ENCODE peak calls at places on chromosome 21, in four cellular contexts. T is CD8-positive, alpha-beta memory T cell; M is A549; P is SJCRH30. B is an unnamed sample. For H3K4me1, the result is how much of the 10 kb centered on the place peaks cover.

GRCh38 chr21:39525129-39525528 is 73.4 kb downstream of the SH3BGR start:
- DNase-seq in T (no peak), M (no peak), P (no peak), B (no peak)

GRCh38 chr21:16983425-16983824 is 529.4 kb upstream of the CXADR start:
- DNase-seq in T (no peak), M (no peak), P (no peak), B (no peak)

GRCh38 chr21:28669331-28669730 is 323.3 kb downstream of the LTN1 start:
- DNase-seq in T (no peak), M (no peak), P (no peak), B (no peak)

GRCh38 chr21:36132691-36133090 is 2.2 kb upstream of the CBR3 start:
- DNase-seq in T (no peak), M (no peak), P (no peak), B (no peak)

GRCh38 chr21:8988696-8989095 is 1532.7 kb upstream of the TPTE start:
- DNase-seq in T (no peak), M (no peak), P (no peak), B (no peak)

GRCh38 chr21:41208946-41209345 is 41.0 kb downstream of the BACE2 start:
- DNase-seq in T (no peak), M (no peak), P (no peak), B (no peak)

GRCh38 chr21:41836166-41837015 is 42.8 kb downstream of the PRDM15 start:
- DNase-seq in T (no peak), M (no peak), P (no peak), B (no peak)

GRCh38 chr21:23887709-23888303 is 1719.5 kb downstream of the MRPL39 start:
- DNase-seq in T (peak), M (no peak), P (no peak), B (no peak)

GRCh38 chr21:37498664-37499063 is 132.1 kb downstream of the DYRK1A start:
- DNase-seq in T (no peak), M (no peak), P (no peak), B (no peak)

GRCh38 chr21:38958940-38959685 is 153.4 kb downstream of the ETS2 start:
- DNase-seq in T (no peak), M (no peak), P (no peak), B (peak)

GRCh38 chr21:22554690-22555316 is 1556.6 kb downstream of the NCAM2 start:
- DNase-seq in T (no peak), M (no peak), P (no peak), B (no peak)

GRCh38 chr21:44419679-44420078 is 35.6 kb upstream of the LRRC3 start:
- DNase-seq in T (no peak), M (no peak), P (no peak), B (no peak)

GRCh38 chr21:35850029-35850428 is 210.3 kb downstream of the SETD4 start:
- DNase-seq in T (no peak), M (no peak), P (no peak), B (no peak)

GRCh38 chr21:36563301-36563926 is 83.5 kb upstream of the CLDN14 start:
- DNase-seq in T (no peak), M (no peak), P (no peak), B (no peak)

GRCh38 chr21:41170442-41170841 is 2.5 kb downstream of the BACE2 start:
- DNase-seq in T (no peak), M (peak), P (no peak), B (no peak)

GRCh38 chr21:36791150-36791549 is 92.2 kb downstream of the SIM2 start:
- DNase-seq in T (no peak), M (no peak), P (no peak), B (no peak)

GRCh38 chr21:46621457-46622182 is 13.9 kb upstream of the PRMT2 start:
- DNase-seq in T (no peak), M (no peak), P (no peak), B (no peak)

GRCh38 chr21:29504751-29505321 is 206.1 kb downstream of the BACH1 start:
- DNase-seq in T (no peak), M (no peak), P (no peak), B (no peak)

GRCh38 chr21:20591294-20591693 is 406.9 kb upstream of the NCAM2 start:
- DNase-seq in T (no peak), M (no peak), P (no peak), B (no peak)

GRCh38 chr21:14673649-14674048 is 127.5 kb upstream of the SAMSN1 start:
- DNase-seq in T (no peak), M (no peak), P (no peak), B (no peak)

GRCh38 chr21:19607983-19608668 is 1204.5 kb upstream of the TMPRSS15 start:
- DNase-seq in T (no peak), M (no peak), P (no peak), B (no peak)

GRCh38 chr21:35226960-35227741 is 178.0 kb upstream of the RUNX1 start:
- DNase-seq in T (peak), M (no peak), P (no peak), B (no peak)

GRCh38 chr21:34673006-34673405 is 4.2 kb downstream of the CLIC6 start:
- DNase-seq in T (no peak), M (no peak), P (no peak), B (no peak)

GRCh38 chr21:40683349-40683748 is 163.6 kb downstream of the DSCAM start:
- DNase-seq in T (no peak), M (no peak), P (no peak), B (no peak)

GRCh38 chr21:41902946-41903345 is 23.8 kb upstream of the PRDM15 start:
- DNase-seq in T (no peak), M (no peak), P (no peak), B (no peak)

GRCh38 chr21:41366522-41367151 is 4.8 kb downstream of the MX2 start:
- DNase-seq in T (no peak), M (peak), P (no peak), B (peak)

GRCh38 chr21:20570824-20571232 is 427.4 kb upstream of the NCAM2 start:
- DNase-seq in T (no peak), M (no peak), P (no peak), B (no peak)

GRCh38 chr21:39105341-39105765 is 77.9 kb downstream of the PSMG1 start:
- DNase-seq in T (no peak), M (no peak), P (no peak), B (no peak)

GRCh38 chr21:31918250-31918775 is 45.5 kb downstream of the HUNK start:
- DNase-seq in T (no peak), M (no peak), P (no peak), B (no peak)

GRCh38 chr21:37139902-37140301 is 66.8 kb downstream of the TTC3 start:
- DNase-seq in T (no peak), M (no peak), P (peak), B (no peak)

DNA sequence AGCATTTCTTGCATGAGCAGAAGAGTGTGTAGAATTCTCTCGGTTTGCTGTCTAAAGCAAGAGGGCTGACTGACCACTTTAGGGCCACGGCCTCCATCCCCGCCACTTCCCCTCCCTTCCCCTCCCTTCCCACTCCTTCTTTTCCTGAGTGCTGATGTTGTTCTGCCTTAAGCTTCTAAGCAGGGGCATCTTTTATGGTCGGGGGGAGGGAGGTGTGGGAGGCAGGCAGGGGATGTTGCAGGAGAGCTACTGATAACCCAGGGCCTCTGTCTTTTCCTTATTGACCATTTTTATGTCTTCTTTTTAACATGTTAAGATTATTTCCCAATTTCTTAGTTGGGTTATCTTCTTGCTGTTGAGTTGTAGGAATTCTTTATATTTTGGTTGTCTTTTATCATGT is 15.1 kb downstream of the USP25 start:
- DNase-seq in T (no peak), M (no peak), P (no peak), B (no peak)
- H3K4me1 ChIP-seq in T (half or more), M (half or more), P (under half), B (under half)

DNA sequence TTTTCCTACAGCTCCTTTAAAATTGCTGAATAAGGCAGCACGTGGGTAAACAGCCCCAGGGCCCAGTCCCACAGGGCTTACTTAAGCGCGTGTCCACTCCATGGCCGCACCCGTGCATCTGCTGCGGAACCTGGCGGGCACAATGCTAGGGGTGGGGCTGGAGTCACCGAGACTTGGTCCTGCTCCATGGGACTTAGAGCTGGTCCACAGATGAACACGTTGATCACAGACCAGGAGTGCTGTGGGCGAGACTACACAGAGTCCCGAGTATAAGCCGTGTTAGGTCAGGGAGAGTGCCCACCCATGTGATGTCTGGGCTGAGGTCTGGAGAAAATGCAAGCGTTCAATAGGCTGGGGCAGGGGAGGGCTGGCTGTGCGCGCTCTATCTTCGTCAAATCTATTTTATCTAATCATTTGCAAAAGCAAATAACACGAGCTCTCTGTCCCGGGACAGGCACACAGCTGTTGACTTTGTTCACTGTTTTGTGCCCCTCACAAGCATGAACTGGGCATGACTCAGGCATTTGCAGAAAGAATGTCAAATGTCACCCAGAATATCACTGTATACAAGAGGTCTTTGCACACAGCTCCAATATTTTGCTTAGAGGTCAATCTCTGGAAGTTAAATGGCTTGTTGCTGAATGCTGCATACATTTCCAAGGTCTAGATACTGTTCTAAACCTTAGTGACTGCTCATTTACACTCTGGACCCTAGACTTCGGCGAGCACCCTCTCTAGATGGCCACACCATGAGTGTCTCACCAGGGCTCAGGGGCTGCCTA is 119.4 kb downstream of the CRYAA start:
- DNase-seq in T (no peak), M (no peak), P (peak), B (no peak)
- H3K4me3 ChIP-seq in T (no peak), M (no peak), P (peak), B (no peak)

DNA sequence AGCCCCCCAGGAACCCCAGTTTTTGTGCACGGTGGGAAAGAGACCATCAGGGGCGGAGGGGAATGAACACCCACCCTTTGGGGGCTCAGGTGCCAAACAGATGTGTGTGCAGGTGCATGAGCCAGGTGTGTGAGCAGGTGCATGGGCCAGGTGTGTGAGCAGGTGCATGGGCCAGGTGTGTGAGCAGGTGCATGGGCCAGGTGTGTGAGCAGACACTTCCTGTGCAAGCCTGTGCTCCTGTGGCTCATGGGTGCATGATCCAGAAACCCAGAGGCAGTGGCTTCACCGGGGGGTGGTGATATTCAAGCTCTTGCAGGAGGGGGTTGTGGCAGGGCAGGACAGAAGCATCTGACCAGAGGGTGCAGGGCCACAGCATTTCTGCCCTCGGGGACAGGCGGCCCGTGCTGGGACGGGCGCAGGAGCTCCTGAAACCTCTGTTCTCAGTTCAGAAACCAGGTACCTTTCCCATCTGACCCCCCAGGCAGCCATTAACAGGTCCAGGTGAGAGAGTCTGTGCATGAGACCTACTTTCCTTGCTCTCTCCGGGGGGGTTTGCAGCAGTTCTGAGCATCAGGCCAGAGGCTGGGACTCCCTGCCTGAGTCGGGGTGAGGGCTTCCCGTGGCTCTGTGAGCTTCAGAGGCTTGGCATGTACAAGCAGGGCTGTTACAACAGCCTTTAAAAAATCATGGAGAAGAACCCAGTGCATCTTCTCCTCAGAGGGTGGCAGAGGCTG is 29.1 kb downstream of the COL18A1 start:
- DNase-seq in T (no peak), M (no peak), P (no peak), B (no peak)
- H3K27ac ChIP-seq in T (no peak), M (no peak), P (no peak), B (peak)

DNA sequence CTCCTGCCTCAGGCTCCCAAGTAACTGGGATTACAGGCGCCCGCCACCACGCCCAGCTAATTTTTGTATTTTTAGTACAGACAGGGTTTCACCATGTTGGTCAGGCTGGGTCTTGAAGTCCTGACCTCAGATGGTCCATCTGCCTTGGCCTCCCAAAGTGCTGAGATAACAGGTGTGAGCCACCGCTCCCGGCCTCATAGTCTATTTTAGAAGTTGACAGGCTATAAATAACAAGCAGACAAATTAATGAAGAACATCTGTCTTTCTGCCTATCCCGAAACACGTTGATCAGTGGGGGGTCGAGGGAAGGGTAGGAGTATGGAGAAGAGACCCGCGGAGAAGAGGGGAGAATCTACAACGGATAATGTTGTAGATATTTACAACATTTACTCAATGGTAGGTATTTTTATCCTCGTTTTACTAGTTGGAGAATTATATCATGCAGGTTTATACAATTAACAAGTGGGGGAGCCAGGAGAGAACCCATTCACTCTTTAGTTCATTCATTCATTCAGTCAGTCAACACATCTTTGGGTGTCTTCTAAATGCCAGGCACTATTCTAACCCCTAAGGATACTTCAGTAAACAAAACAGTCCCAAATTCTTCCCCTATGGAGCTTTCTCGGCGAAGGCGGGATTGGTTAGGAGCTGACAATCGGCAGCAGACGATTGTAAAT is 501 bp upstream of the IFNAR2 start:
- DNase-seq in T (no peak), M (no peak), P (peak), B (peak)
- H3K4me1 ChIP-seq in T (under half), M (half or more), P (under half), B (under half)

DNA sequence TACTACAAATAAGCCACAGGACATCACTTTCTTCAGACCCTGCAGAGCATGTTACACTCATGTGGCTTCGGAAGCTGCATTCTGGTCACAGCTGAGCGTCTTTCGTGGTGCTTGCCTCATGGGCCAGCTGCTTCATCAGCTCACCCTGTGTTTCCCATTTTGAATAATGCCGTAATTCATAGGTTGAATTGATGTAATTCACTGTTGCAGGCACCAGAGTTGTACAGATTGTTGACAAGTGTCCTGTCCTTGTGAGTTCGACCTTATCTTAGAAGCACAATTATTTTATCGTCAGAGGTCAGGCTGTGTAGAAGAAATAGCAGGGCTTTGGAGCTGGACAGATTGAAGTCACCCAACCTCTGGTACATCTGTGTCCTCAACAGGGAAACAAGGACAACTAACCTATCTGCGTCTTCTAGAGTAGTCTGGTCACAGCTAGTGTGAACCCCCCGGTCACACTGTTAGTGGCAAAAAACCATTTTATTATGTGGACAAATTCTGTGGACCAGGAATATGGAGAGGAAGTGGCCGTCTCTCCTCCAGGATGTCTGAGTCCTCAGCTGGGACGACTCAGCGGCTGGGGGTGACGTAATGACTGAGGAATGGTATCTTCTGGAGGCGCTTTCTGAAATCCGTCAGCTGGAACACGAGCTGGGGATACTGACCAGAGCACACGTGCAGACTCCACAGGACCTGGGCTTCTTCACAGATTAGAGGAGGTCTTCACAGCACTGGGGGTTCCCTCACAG is 17.8 kb downstream of the PKNOX1 start:
- DNase-seq in T (no peak), M (no peak), P (peak), B (peak)
- H3K4me3 ChIP-seq in T (no peak), M (no peak), P (no peak), B (no peak)

B was measured in adrenal gland.